ENCODE peak calls at places on chromosomes 16 and 17, in nine cellular contexts. B is K562; G is heart right ventricle; V is effector memory CD4-positive, alpha-beta T cell; T is upper lobe of right lung; R is left ventricle myocardium inferior; P is tibial artery; O is WERI-Rb-1; D is SK-N-SH. X is an unnamed sample. For H3K9me3, the result is how much of the 10 kb centered on the place peaks cover.

GRCh38 chr16:78684040-78684611 is 584.7 kb downstream of the WWOX start:
- DNase-seq in O (no peak), R (peak), T (no peak), G (peak), B (no peak), V (no peak), D (no peak), P (peak), X (peak)

GRCh38 chr17:42704495-42705494 is 22.5 kb downstream of the CNTNAP1 start:
- DNase-seq in T (peak), O (no peak), P (no peak), R (no peak), B (no peak), G (no peak), V (no peak), D (no peak), X (no peak)

GRCh38 chr16:46862555-46863447 is 21.4 kb upstream of the GPT2 start:
- DNase-seq in B (no peak), P (no peak), T (no peak), R (no peak), D (no peak), V (no peak), G (no peak), O (no peak), X (no peak)

GRCh38 chr17:27247071-27247957 is 46.6 kb upstream of the WSB1 start:
- DNase-seq in R (peak), B (no peak), G (peak), O (no peak), V (no peak), P (peak), D (no peak), T (peak), X (peak)

GRCh38 chr17:82100502-82101298 is 2.7 kb upstream of the FASN start:
- DNase-seq in B (no peak), R (no peak), V (no peak), G (peak), D (no peak), O (peak), T (no peak), P (no peak), X (peak)

GRCh38 chr16:27712251-27712711 is 162.3 kb downstream of the KATNIP start:
- DNase-seq in R (no peak), T (peak), O (no peak), B (no peak), P (no peak), V (no peak), G (no peak), D (no peak), X (no peak)

GRCh38 chr16:17346774-17347569 is 123.8 kb downstream of the XYLT1 start:
- DNase-seq in O (no peak), B (no peak), V (no peak), G (no peak), R (no peak), D (no peak), P (no peak), T (no peak), X (no peak)

GRCh38 chr17:39782481-39782880 is 44.7 kb downstream of the GRB7 start:
- DNase-seq in P (no peak), D (no peak), O (no peak), G (no peak), R (no peak), V (no peak), T (no peak), B (no peak), X (no peak)

GRCh38 chr16:46748775-46749705 is 896 bp upstream of the MYLK3 start:
- DNase-seq in G (peak), V (no peak), T (peak), B (no peak), P (no peak), D (peak), O (no peak), R (peak), X (peak)

GRCh38 chr17:6429266-6429665 is 5.7 kb downstream of the AIPL1 start:
- DNase-seq in R (no peak), G (no peak), B (no peak), O (peak), V (no peak), T (no peak), D (no peak), P (no peak), X (no peak)

GRCh38 chr16:16025214-16025968 is 76.0 kb downstream of the ABCC1 start:
- DNase-seq in R (no peak), P (peak), V (peak), D (no peak), B (peak), G (no peak), T (no peak), O (no peak), X (no peak)

GRCh38 chr16:48609453-48610023 is 442 bp downstream of the N4BP1 start:
- DNase-seq in V (peak), O (peak), G (peak), D (no peak), T (peak), P (peak), B (peak), R (peak), X (peak)

GRCh38 chr17:17849147-17849820 is 12.5 kb upstream of the SREBF1 start:
- DNase-seq in O (no peak), G (peak), B (peak), D (no peak), V (peak), P (peak), R (peak), T (peak), X (peak)

GRCh38 chr17:9484789-9485188 is 90.8 kb downstream of the STX8 start:
- DNase-seq in P (no peak), R (no peak), T (no peak), O (no peak), G (no peak), V (no peak), D (no peak), B (no peak), X (no peak)

GRCh38 chr17:78999947-79000395 is 9.6 kb downstream of the CANT1 start:
- DNase-seq in P (peak), G (no peak), B (no peak), V (no peak), D (no peak), T (no peak), R (no peak), O (no peak), X (no peak)

GRCh38 chr16:57304169-57305061 is 19.9 kb upstream of the PLLP start:
- DNase-seq in T (peak), V (no peak), D (no peak), G (no peak), O (no peak), R (no peak), B (no peak), P (peak), X (peak)

GRCh38 chr17:44044092-44044491 is 22.4 kb downstream of the LSM12 start:
- DNase-seq in V (no peak), B (no peak), O (no peak), G (no peak), D (no peak), T (no peak), R (no peak), P (no peak), X (no peak)

GRCh38 chr17:173064-173911 is 8.2 kb downstream of the DOC2B start:
- DNase-seq in G (no peak), T (no peak), D (peak), V (no peak), B (no peak), R (no peak), P (no peak), O (no peak), X (no peak)

GRCh38 chr17:16417399-16417798 is 2.0 kb downstream of the TRPV2 start:
- DNase-seq in P (no peak), T (no peak), O (no peak), R (no peak), V (no peak), G (no peak), D (no peak), B (no peak), X (no peak)

GRCh38 chr17:34493903-34494302 is 85.5 kb upstream of the TMEM132E start:
- DNase-seq in R (no peak), G (no peak), O (no peak), T (no peak), P (no peak), B (no peak), V (no peak), D (no peak), X (no peak)

GRCh38 chr17:32350662-32351418 is 883 bp downstream of the ZNF207 start:
- DNase-seq in T (no peak), V (peak), B (no peak), R (no peak), P (peak), D (peak), O (peak), G (no peak), X (no peak)

DNA sequence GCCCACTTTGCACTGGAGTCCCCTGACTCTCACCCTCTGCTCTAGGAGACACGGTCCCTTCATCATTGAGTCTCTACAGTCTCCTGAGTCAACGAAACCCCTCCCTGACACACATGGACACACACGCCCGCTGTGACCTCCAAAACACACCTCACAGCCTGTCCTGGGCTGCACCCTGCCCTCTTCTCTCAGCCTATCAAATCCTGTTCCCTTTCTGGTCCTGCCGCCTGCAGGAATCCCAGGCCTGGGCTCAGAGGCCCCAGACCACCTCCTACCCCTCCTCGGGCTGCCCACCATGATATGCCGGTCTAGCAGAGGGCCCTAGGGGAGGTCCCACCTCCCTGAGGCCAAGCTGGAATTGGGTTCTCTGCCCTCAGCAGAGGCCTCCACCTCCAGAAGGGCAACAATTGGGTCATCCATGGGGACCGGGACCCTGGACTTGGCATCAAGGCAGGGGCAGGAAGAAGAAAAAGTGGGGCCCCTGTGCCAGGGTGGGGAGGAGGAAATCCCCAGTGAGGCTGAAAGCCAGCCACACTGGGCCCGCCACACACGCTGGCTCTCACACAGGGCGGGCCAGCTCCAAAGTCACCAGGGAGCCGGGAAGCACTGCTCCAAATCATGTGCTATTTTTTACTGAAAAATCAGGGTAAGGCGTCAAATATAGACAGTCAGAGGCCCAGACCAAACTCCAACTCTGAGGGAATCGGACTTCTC is 3.4 kb downstream of the PPP1R9B start:
- DNase-seq in G (no peak), R (no peak), O (no peak), T (no peak), V (no peak), P (peak), B (no peak), D (no peak), X (no peak)
- H3K4me3 ChIP-seq in G (peak), R (peak), O (no peak), T (peak), V (peak), P (peak), B (peak), D (peak), X (peak)

GRCh38 chr16:20674684-20675487 is 22.6 kb downstream of the ACSM1 start:
- DNase-seq in P (no peak), O (no peak), R (no peak), D (no peak), V (no peak), B (no peak), G (no peak), T (no peak), X (peak)

GRCh38 chr16:20676867-20677266 is 20.6 kb downstream of the ACSM1 start:
- DNase-seq in P (no peak), O (no peak), D (no peak), V (no peak), G (no peak), R (no peak), B (no peak), T (no peak), X (no peak)

GRCh38 chr16:20675488-20676267 is 21.8 kb downstream of the ACSM1 start:
- DNase-seq in P (peak), D (no peak), T (no peak), G (no peak), O (no peak), B (peak), V (no peak), R (no peak), X (no peak)

GRCh38 chr16:20678242-20678641 is 19.2 kb downstream of the ACSM1 start:
- DNase-seq in T (no peak), V (no peak), P (no peak), B (no peak), R (no peak), D (no peak), G (no peak), O (no peak), X (no peak)

DNA sequence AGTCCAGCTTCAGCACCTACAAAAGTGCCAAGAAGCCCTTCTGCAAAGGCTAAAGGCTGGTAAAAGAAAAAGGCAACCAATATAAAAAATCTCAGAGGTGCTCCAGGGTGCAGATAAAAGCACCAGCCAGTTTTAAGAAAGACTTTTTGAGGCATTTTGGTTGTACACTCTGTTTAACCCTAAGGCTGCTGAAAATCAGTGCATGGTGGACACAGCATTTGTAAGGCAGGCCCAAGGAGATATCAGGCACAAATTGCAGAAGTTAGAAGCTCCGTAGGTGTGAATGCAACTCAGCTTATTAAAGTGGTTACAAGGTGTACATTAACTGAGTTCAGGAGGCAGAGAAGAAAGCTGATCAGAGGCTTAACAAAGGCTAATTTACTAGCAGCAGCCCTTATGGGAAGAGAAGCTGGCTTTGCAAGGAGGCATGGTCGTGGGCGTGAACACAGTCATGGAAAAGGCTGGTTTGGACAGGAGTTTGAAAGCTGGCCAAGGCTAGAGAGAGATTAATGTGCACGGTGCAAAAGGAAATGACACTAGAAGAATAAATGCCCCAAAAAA is 21.1 kb downstream of the ACSM1 start:
- DNase-seq in R (no peak), V (no peak), B (no peak), P (no peak), D (no peak), G (no peak), O (peak), T (no peak), X (peak)
- H3K27ac ChIP-seq in R (peak), V (peak), B (peak), P (peak), D (no peak), G (no peak), O (no peak), T (peak), X (no peak)

DNA sequence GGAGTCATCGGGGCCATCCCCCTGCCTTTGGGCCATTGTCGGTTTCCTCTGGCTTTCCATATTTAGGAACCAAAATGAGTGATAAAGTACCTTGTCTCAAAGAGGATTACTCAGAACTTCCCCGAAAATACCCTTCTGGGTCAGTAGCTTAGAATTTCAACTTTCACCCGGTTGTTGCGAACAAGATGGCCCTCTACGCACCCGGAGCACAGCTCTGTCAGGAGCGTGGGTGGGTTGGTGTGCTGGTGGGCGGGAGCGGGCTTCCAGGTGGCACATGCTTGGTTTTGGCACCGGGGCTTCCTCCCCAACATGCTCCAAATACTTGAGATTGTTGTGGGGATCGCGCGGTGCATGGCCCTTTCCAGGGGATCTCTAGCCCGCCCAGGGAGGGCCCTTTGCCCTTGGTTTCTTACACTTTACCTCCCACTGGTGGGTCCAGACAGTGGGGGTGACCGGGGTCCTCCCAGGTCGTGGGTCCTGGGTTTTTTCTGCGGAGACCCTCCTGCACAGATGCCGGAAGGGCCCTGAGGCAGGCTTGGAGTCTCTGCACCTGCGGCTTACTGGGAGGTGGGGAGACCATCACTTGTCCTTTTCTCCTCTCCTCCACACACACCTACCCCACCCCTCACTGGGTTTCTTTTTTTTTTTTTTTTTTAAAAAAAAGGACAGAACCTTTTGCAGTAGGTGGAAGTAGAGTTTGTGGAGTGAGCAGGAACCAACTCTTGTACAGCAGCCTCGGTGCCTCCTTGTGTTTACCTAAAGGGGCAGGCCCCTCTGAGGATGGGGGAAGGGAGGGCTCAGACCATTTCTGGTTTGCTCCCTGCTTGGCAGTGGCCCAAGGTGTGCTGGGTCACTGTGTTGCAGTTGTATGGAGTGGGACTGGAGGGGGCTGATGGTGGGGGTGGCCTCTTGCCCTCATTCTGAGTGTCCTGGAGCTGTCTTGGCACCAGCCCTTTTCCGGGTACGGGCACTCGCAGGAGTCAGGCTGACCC is 142.1 kb downstream of the SEC14L1 start:
- DNase-seq in T (peak), R (no peak), D (peak), V (no peak), G (no peak), O (no peak), B (no peak), P (no peak), X (no peak)
- H3K9me3 ChIP-seq in T (under half), R (under half), D (under half), V (under half), G (under half), O (under half), B (under half), P (under half), X (under half)

DNA sequence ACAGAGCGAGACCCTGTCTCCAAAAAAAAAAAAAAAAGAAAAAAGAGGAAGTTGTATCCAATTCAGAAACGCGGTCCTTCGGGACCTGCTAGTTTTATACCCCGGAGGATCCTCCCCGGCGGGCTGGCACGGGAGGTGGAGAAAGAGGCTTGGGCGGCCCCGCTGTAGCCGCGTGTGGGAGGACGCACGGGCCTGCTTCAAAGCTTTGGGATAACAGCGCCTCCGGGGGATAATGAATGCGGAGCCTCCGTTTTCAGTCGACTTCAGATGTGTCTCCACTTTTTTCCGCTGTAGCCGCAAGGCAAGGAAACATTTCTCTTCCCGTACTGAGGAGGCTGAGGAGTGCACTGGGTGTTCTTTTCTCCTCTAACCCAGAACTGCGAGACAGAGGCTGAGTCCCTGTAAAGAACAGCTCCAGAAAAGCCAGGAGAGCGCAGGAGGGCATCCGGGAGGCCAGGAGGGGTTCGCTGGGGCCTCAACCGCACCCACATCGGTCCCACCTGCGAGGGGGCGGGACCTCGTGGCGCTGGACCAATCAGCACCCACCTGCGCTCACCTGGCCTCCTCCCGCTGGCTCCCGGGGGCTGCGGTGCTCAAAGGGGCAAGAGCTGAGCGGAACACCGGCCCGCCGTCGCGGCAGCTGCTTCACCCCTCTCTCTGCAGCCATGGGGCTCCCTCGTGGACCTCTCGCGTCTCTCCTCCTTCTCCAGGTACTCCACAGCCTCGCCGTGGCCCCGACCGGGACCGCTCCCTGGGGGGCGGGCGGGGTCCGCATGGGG is at the start of gene CDH3:
- DNase-seq in R (no peak), B (peak), P (no peak), T (peak), V (no peak), G (no peak), O (no peak), D (peak), X (peak)
- H3K4me3 ChIP-seq in R (peak), B (no peak), P (no peak), T (peak), V (peak), G (no peak), O (no peak), D (no peak), X (no peak)